ENCODE peak calls at places on chromosomes 7 and 10, in five cellular contexts. One of them, this sample, is unnamed. For H3K9me3, the result is how much of the 10 kb centered on the place peaks cover.

GRCh38 chr7:77460057-77460486 is 43.9 kb upstream of the GSAP start:
- DNase-seq in suprapubic skin: no peak
- DNase-seq in HCT116: peak
- DNase-seq in mucosa of descending colon: no peak
- DNase-seq in A549: no peak
- DNase-seq in this sample: no peak

GRCh38 chr7:46244752-46245151 is 323.7 kb upstream of the IGFBP3 start:
- DNase-seq in A549: no peak
- DNase-seq in mucosa of descending colon: no peak
- DNase-seq in suprapubic skin: no peak
- DNase-seq in HCT116: no peak
- DNase-seq in this sample: no peak

GRCh38 chr7:65239707-65240352 is 133.8 kb upstream of the ZNF92 start:
- DNase-seq in HCT116: no peak
- DNase-seq in suprapubic skin: no peak
- DNase-seq in mucosa of descending colon: no peak
- DNase-seq in A549: peak
- DNase-seq in this sample: peak

GRCh38 chr10:47374611-47375536 is 9.2 kb downstream of the ZNF488 start:
- DNase-seq in suprapubic skin: no peak
- DNase-seq in mucosa of descending colon: no peak
- DNase-seq in HCT116: no peak
- DNase-seq in A549: no peak
- DNase-seq in this sample: no peak

GRCh38 chr7:17033245-17033644 is 151.5 kb upstream of the AGR3 start:
- DNase-seq in HCT116: no peak
- DNase-seq in suprapubic skin: no peak
- DNase-seq in A549: no peak
- DNase-seq in mucosa of descending colon: peak
- DNase-seq in this sample: no peak

GRCh38 chr10:49164587-49165188 is 23.5 kb downstream of the TMEM273 start:
- DNase-seq in A549: peak
- DNase-seq in mucosa of descending colon: no peak
- DNase-seq in HCT116: peak
- DNase-seq in suprapubic skin: no peak
- DNase-seq in this sample: peak

GRCh38 chr10:120824864-120825263 is 26.3 kb upstream of the WDR11 start:
- DNase-seq in suprapubic skin: no peak
- DNase-seq in HCT116: peak
- DNase-seq in A549: peak
- DNase-seq in mucosa of descending colon: no peak
- DNase-seq in this sample: peak

GRCh38 chr10:7667262-7668141 is 736 bp upstream of the ITIH5 start:
- DNase-seq in A549: no peak
- DNase-seq in suprapubic skin: peak
- DNase-seq in HCT116: no peak
- DNase-seq in mucosa of descending colon: peak
- DNase-seq in this sample: peak

GRCh38 chr7:151385626-151386300 is 24.1 kb downstream of the WDR86 start:
- DNase-seq in mucosa of descending colon: peak
- DNase-seq in A549: no peak
- DNase-seq in HCT116: no peak
- DNase-seq in suprapubic skin: peak
- DNase-seq in this sample: no peak

GRCh38 chr7:70016044-70016770 is 417.9 kb downstream of the AUTS2 start:
- DNase-seq in HCT116: no peak
- DNase-seq in A549: peak
- DNase-seq in mucosa of descending colon: no peak
- DNase-seq in suprapubic skin: no peak
- DNase-seq in this sample: no peak

GRCh38 chr10:35638116-35638515 is 4.0 kb downstream of the FZD8 start:
- DNase-seq in HCT116: no peak
- DNase-seq in suprapubic skin: no peak
- DNase-seq in A549: no peak
- DNase-seq in mucosa of descending colon: no peak
- DNase-seq in this sample: no peak

GRCh38 chr7:83677180-83677866 is 28.4 kb upstream of the SEMA3E start:
- DNase-seq in HCT116: peak
- DNase-seq in mucosa of descending colon: no peak
- DNase-seq in suprapubic skin: no peak
- DNase-seq in A549: peak
- DNase-seq in this sample: peak

GRCh38 chr10:47030191-47030698 is 119.0 kb downstream of the PTPN20 start:
- DNase-seq in A549: no peak
- DNase-seq in mucosa of descending colon: peak
- DNase-seq in HCT116: no peak
- DNase-seq in suprapubic skin: peak
- DNase-seq in this sample: no peak

GRCh38 chr10:44153901-44154670 is 230.8 kb downstream of the CXCL12 start:
- DNase-seq in mucosa of descending colon: no peak
- DNase-seq in A549: no peak
- DNase-seq in HCT116: no peak
- DNase-seq in suprapubic skin: no peak
- DNase-seq in this sample: no peak

GRCh38 chr10:44899450-44900080 is 11.6 kb upstream of the TMEM72 start:
- DNase-seq in A549: no peak
- DNase-seq in HCT116: no peak
- DNase-seq in suprapubic skin: no peak
- DNase-seq in mucosa of descending colon: no peak
- DNase-seq in this sample: no peak

GRCh38 chr7:1593091-1593866 is 23.4 kb upstream of the PSMG3 start:
- DNase-seq in HCT116: no peak
- DNase-seq in mucosa of descending colon: peak
- DNase-seq in suprapubic skin: no peak
- DNase-seq in A549: peak
- DNase-seq in this sample: peak

GRCh38 chr10:131452926-131453771 is 141.6 kb upstream of the TCERG1L start:
- DNase-seq in A549: no peak
- DNase-seq in mucosa of descending colon: no peak
- DNase-seq in HCT116: no peak
- DNase-seq in suprapubic skin: no peak
- DNase-seq in this sample: no peak

GRCh38 chr10:23172846-23173548 is 19.1 kb upstream of the PTF1A start:
- DNase-seq in A549: no peak
- DNase-seq in mucosa of descending colon: no peak
- DNase-seq in HCT116: no peak
- DNase-seq in suprapubic skin: no peak
- DNase-seq in this sample: peak

GRCh38 chr10:119025776-119026175 is 3.7 kb upstream of the NANOS1 start:
- DNase-seq in A549: no peak
- DNase-seq in mucosa of descending colon: no peak
- DNase-seq in HCT116: no peak
- DNase-seq in suprapubic skin: no peak
- DNase-seq in this sample: no peak

GRCh38 chr10:70982443-70982842 is 94.1 kb upstream of the PCBD1 start:
- DNase-seq in A549: no peak
- DNase-seq in HCT116: no peak
- DNase-seq in suprapubic skin: no peak
- DNase-seq in mucosa of descending colon: no peak
- DNase-seq in this sample: no peak

GRCh38 chr10:102485093-102485785 is 17.3 kb downstream of the ACTR1A start:
- DNase-seq in A549: no peak
- DNase-seq in suprapubic skin: no peak
- DNase-seq in mucosa of descending colon: peak
- DNase-seq in HCT116: no peak
- DNase-seq in this sample: no peak

GRCh38 chr7:155187061-155187785 is 110.5 kb upstream of the INSIG1 start:
- DNase-seq in HCT116: no peak
- DNase-seq in suprapubic skin: no peak
- DNase-seq in mucosa of descending colon: no peak
- DNase-seq in A549: no peak
- DNase-seq in this sample: no peak

GRCh38 chr7:105718511-105718925 is 137.2 kb upstream of the EFCAB10 start:
- DNase-seq in HCT116: peak
- DNase-seq in mucosa of descending colon: no peak
- DNase-seq in A549: no peak
- DNase-seq in suprapubic skin: no peak
- DNase-seq in this sample: no peak

GRCh38 chr10:68553599-68553998 is 6.5 kb upstream of the TET1 start:
- DNase-seq in A549: no peak
- DNase-seq in suprapubic skin: no peak
- DNase-seq in mucosa of descending colon: no peak
- DNase-seq in HCT116: no peak
- DNase-seq in this sample: no peak

GRCh38 chr7:7970620-7971307 is 2.2 kb downstream of the GLCCI1 start:
- DNase-seq in HCT116: no peak
- DNase-seq in A549: no peak
- DNase-seq in suprapubic skin: no peak
- DNase-seq in mucosa of descending colon: no peak
- DNase-seq in this sample: peak

GRCh38 chr10:90168244-90168643 is 466.9 kb downstream of the KIF20B start:
- DNase-seq in A549: no peak
- DNase-seq in mucosa of descending colon: no peak
- DNase-seq in suprapubic skin: no peak
- DNase-seq in HCT116: no peak
- DNase-seq in this sample: no peak

GRCh38 chr10:43230101-43230908 is 36.6 kb downstream of the RASGEF1A start:
- DNase-seq in mucosa of descending colon: peak
- DNase-seq in HCT116: no peak
- DNase-seq in suprapubic skin: peak
- DNase-seq in A549: no peak
- DNase-seq in this sample: no peak

GRCh38 chr10:72332423-72333110 is 22.2 kb downstream of the DNAJB12 start:
- DNase-seq in mucosa of descending colon: no peak
- DNase-seq in A549: no peak
- DNase-seq in HCT116: no peak
- DNase-seq in suprapubic skin: no peak
- DNase-seq in this sample: no peak

GRCh38 chr7:131563918-131564317 is 7.5 kb upstream of the PODXL start:
- DNase-seq in HCT116: no peak
- DNase-seq in suprapubic skin: no peak
- DNase-seq in A549: no peak
- DNase-seq in mucosa of descending colon: no peak
- DNase-seq in this sample: no peak

GRCh38 chr10:42428534-42428933 is 209.8 kb downstream of the ZNF33B start:
- DNase-seq in HCT116: peak
- DNase-seq in mucosa of descending colon: no peak
- DNase-seq in suprapubic skin: no peak
- DNase-seq in A549: no peak
- DNase-seq in this sample: peak

GRCh38 chr7:73681031-73681430 is 2.2 kb downstream of the DNAJC30 start:
- DNase-seq in HCT116: no peak
- DNase-seq in suprapubic skin: no peak
- DNase-seq in A549: no peak
- DNase-seq in mucosa of descending colon: no peak
- DNase-seq in this sample: no peak

DNA sequence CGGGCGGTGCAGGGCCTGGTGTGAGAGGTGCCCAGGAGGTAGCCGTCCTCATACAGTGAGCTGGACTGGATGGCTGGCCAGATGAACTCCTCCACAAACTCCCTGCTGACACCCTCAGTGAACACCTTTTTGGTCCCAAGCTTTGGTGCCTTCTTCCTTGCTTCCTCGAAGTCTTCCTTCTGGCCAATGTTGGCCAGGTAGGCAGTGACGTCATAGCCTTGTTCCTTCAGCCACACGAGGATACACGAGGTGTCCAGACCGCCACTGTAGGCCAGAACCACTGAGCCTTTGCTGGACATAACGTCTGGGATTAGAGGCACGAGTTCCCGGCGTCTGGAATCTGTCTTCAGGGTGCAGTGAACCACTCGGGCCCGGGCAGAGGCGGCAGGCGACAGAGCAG is 206.8 kb upstream of the SP4 start:
- DNase-seq in A549: no peak
- DNase-seq in mucosa of descending colon: no peak
- DNase-seq in HCT116: no peak
- DNase-seq in suprapubic skin: no peak
- DNase-seq in this sample: no peak
- H3K9me3 ChIP-seq in A549: under half
- H3K9me3 ChIP-seq in mucosa of descending colon: under half
- H3K9me3 ChIP-seq in HCT116: under half
- H3K9me3 ChIP-seq in suprapubic skin: under half
- H3K9me3 ChIP-seq in this sample: under half

GRCh38 chr7:87330316-87330715 is 15.1 kb upstream of the CROT start:
- DNase-seq in suprapubic skin: no peak
- DNase-seq in A549: no peak
- DNase-seq in HCT116: no peak
- DNase-seq in mucosa of descending colon: no peak
- DNase-seq in this sample: no peak
- H3K9me3 ChIP-seq in suprapubic skin: under half
- H3K9me3 ChIP-seq in A549: under half
- H3K9me3 ChIP-seq in HCT116: under half
- H3K9me3 ChIP-seq in mucosa of descending colon: under half
- H3K9me3 ChIP-seq in this sample: under half

GRCh38 chr10:129774082-129774735 is 189.9 kb downstream of the EBF3 start:
- DNase-seq in suprapubic skin: peak
- DNase-seq in mucosa of descending colon: no peak
- DNase-seq in HCT116: no peak
- DNase-seq in A549: no peak
- DNase-seq in this sample: no peak
- H3K9me3 ChIP-seq in suprapubic skin: under half
- H3K9me3 ChIP-seq in mucosa of descending colon: under half
- H3K9me3 ChIP-seq in HCT116: under half
- H3K9me3 ChIP-seq in A549: under half
- H3K9me3 ChIP-seq in this sample: under half

GRCh38 chr7:391961-392524 is 102.1 kb downstream of the FOXL3 start:
- DNase-seq in A549: no peak
- DNase-seq in HCT116: no peak
- DNase-seq in suprapubic skin: peak
- DNase-seq in mucosa of descending colon: peak
- DNase-seq in this sample: peak
- H3K9me3 ChIP-seq in A549: under half
- H3K9me3 ChIP-seq in HCT116: under half
- H3K9me3 ChIP-seq in suprapubic skin: under half
- H3K9me3 ChIP-seq in mucosa of descending colon: under half
- H3K9me3 ChIP-seq in this sample: under half

GRCh38 chr7:137360087-137360679 is 16.6 kb upstream of the PTN start:
- DNase-seq in suprapubic skin: no peak
- DNase-seq in A549: no peak
- DNase-seq in HCT116: no peak
- DNase-seq in mucosa of descending colon: no peak
- DNase-seq in this sample: no peak
- H3K9me3 ChIP-seq in suprapubic skin: under half
- H3K9me3 ChIP-seq in A549: under half
- H3K9me3 ChIP-seq in HCT116: under half
- H3K9me3 ChIP-seq in mucosa of descending colon: under half
- H3K9me3 ChIP-seq in this sample: under half